ENCODE peak calls at places on chromosomes 3 and 15, in six cellular contexts. One of them, this sample, is unnamed.

GRCh38 chr15:42332331-42332730 is 27.0 kb upstream of the CAPN3 start:
- DNase-seq in H54: no peak
- DNase-seq in activated naive CD4-positive, alpha-beta T cell treated with Interleukin-2 at 50 U/mL for 16 hours: no peak
- DNase-seq in AG09319: no peak
- DNase-seq in cardiac muscle cell: no peak
- DNase-seq in CD4-positive, alpha-beta T cell: no peak
- DNase-seq in this sample: no peak

GRCh38 chr15:27179789-27180188 is 208.8 kb downstream of the GABRG3 start:
- DNase-seq in AG09319: no peak
- DNase-seq in CD4-positive, alpha-beta T cell: no peak
- DNase-seq in H54: no peak
- DNase-seq in cardiac muscle cell: no peak
- DNase-seq in activated naive CD4-positive, alpha-beta T cell treated with Interleukin-2 at 50 U/mL for 16 hours: no peak
- DNase-seq in this sample: no peak

GRCh38 chr3:141499304-141499703 is 12.5 kb downstream of the RASA2 start:
- DNase-seq in H54: no peak
- DNase-seq in CD4-positive, alpha-beta T cell: no peak
- DNase-seq in cardiac muscle cell: no peak
- DNase-seq in activated naive CD4-positive, alpha-beta T cell treated with Interleukin-2 at 50 U/mL for 16 hours: peak; percentile 10
- DNase-seq in AG09319: no peak
- DNase-seq in this sample: no peak

GRCh38 chr3:56860948-56861347 is 59.2 kb upstream of the ARHGEF3 start:
- DNase-seq in H54: no peak
- DNase-seq in CD4-positive, alpha-beta T cell: no peak
- DNase-seq in AG09319: no peak
- DNase-seq in activated naive CD4-positive, alpha-beta T cell treated with Interleukin-2 at 50 U/mL for 16 hours: no peak
- DNase-seq in cardiac muscle cell: peak; percentile 9
- DNase-seq in this sample: no peak

GRCh38 chr15:33126559-33127290 is 67.8 kb downstream of the FMN1 start:
- DNase-seq in AG09319: peak; percentile 94
- DNase-seq in H54: peak; percentile 64
- DNase-seq in activated naive CD4-positive, alpha-beta T cell treated with Interleukin-2 at 50 U/mL for 16 hours: peak; percentile 50
- DNase-seq in CD4-positive, alpha-beta T cell: peak; percentile 74
- DNase-seq in cardiac muscle cell: peak; percentile 69
- DNase-seq in this sample: peak; percentile 40

GRCh38 chr3:152241142-152242067 is 27.3 kb upstream of the MBNL1 start:
- DNase-seq in H54: no peak
- DNase-seq in cardiac muscle cell: no peak
- DNase-seq in activated naive CD4-positive, alpha-beta T cell treated with Interleukin-2 at 50 U/mL for 16 hours: no peak
- DNase-seq in AG09319: no peak
- DNase-seq in CD4-positive, alpha-beta T cell: no peak
- DNase-seq in this sample: no peak

GRCh38 chr15:44729394-44729913 is 6.9 kb upstream of the TRIM69 start:
- DNase-seq in CD4-positive, alpha-beta T cell: no peak
- DNase-seq in cardiac muscle cell: no peak
- DNase-seq in AG09319: no peak
- DNase-seq in activated naive CD4-positive, alpha-beta T cell treated with Interleukin-2 at 50 U/mL for 16 hours: peak; percentile 54
- DNase-seq in H54: no peak
- DNase-seq in this sample: no peak

GRCh38 chr15:85407421-85408269 is 27.2 kb downstream of the AKAP13 start:
- DNase-seq in cardiac muscle cell: no peak
- DNase-seq in CD4-positive, alpha-beta T cell: no peak
- DNase-seq in activated naive CD4-positive, alpha-beta T cell treated with Interleukin-2 at 50 U/mL for 16 hours: peak; percentile 41
- DNase-seq in H54: peak; percentile 28
- DNase-seq in AG09319: peak; percentile 25
- DNase-seq in this sample: no peak

GRCh38 chr3:56629451-56629850 is 53.6 kb downstream of the TASOR start:
- DNase-seq in H54: no peak
- DNase-seq in activated naive CD4-positive, alpha-beta T cell treated with Interleukin-2 at 50 U/mL for 16 hours: no peak
- DNase-seq in CD4-positive, alpha-beta T cell: no peak
- DNase-seq in cardiac muscle cell: no peak
- DNase-seq in AG09319: no peak
- DNase-seq in this sample: no peak

GRCh38 chr3:197552198-197552597 is 3.6 kb downstream of the BDH1 start:
- DNase-seq in cardiac muscle cell: no peak
- DNase-seq in H54: no peak
- DNase-seq in activated naive CD4-positive, alpha-beta T cell treated with Interleukin-2 at 50 U/mL for 16 hours: no peak
- DNase-seq in AG09319: no peak
- DNase-seq in CD4-positive, alpha-beta T cell: no peak
- DNase-seq in this sample: no peak

GRCh38 chr15:63860161-63860954 is 26.6 kb upstream of the HERC1 start:
- DNase-seq in activated naive CD4-positive, alpha-beta T cell treated with Interleukin-2 at 50 U/mL for 16 hours: peak; percentile 47
- DNase-seq in CD4-positive, alpha-beta T cell: peak; percentile 66
- DNase-seq in cardiac muscle cell: no peak
- DNase-seq in H54: no peak
- DNase-seq in AG09319: no peak
- DNase-seq in this sample: peak; percentile 24

GRCh38 chr3:186311431-186311830 is 50.6 kb downstream of the DGKG start:
- DNase-seq in CD4-positive, alpha-beta T cell: no peak
- DNase-seq in cardiac muscle cell: no peak
- DNase-seq in AG09319: no peak
- DNase-seq in activated naive CD4-positive, alpha-beta T cell treated with Interleukin-2 at 50 U/mL for 16 hours: no peak
- DNase-seq in H54: no peak
- DNase-seq in this sample: no peak

GRCh38 chr3:14791343-14791945 is 27.3 kb upstream of the FGD5 start:
- DNase-seq in cardiac muscle cell: peak; percentile 80
- DNase-seq in CD4-positive, alpha-beta T cell: peak; percentile 43
- DNase-seq in H54: peak; percentile 69
- DNase-seq in AG09319: no peak
- DNase-seq in activated naive CD4-positive, alpha-beta T cell treated with Interleukin-2 at 50 U/mL for 16 hours: peak; percentile 33
- DNase-seq in this sample: no peak

GRCh38 chr15:40233727-40234577 is 4.9 kb upstream of the PAK6 start:
- DNase-seq in AG09319: no peak
- DNase-seq in H54: no peak
- DNase-seq in cardiac muscle cell: no peak
- DNase-seq in activated naive CD4-positive, alpha-beta T cell treated with Interleukin-2 at 50 U/mL for 16 hours: no peak
- DNase-seq in CD4-positive, alpha-beta T cell: no peak
- DNase-seq in this sample: no peak

GRCh38 chr3:29887450-29887849 is 606.6 kb downstream of the RBMS3 start:
- DNase-seq in CD4-positive, alpha-beta T cell: no peak
- DNase-seq in H54: no peak
- DNase-seq in cardiac muscle cell: no peak
- DNase-seq in activated naive CD4-positive, alpha-beta T cell treated with Interleukin-2 at 50 U/mL for 16 hours: no peak
- DNase-seq in AG09319: no peak
- DNase-seq in this sample: no peak

GRCh38 chr3:97984061-97984460 is 11.8 kb upstream of the RIOX2 start:
- DNase-seq in cardiac muscle cell: no peak
- DNase-seq in activated naive CD4-positive, alpha-beta T cell treated with Interleukin-2 at 50 U/mL for 16 hours: no peak
- DNase-seq in CD4-positive, alpha-beta T cell: no peak
- DNase-seq in AG09319: no peak
- DNase-seq in H54: no peak
- DNase-seq in this sample: no peak

GRCh38 chr15:74265046-74265639 is 29.0 kb downstream of the CCDC33 start:
- DNase-seq in activated naive CD4-positive, alpha-beta T cell treated with Interleukin-2 at 50 U/mL for 16 hours: no peak
- DNase-seq in cardiac muscle cell: peak; percentile 93
- DNase-seq in CD4-positive, alpha-beta T cell: no peak
- DNase-seq in H54: no peak
- DNase-seq in AG09319: no peak
- DNase-seq in this sample: no peak

GRCh38 chr3:127407026-127407939 is 119.4 kb upstream of the PRR20G start:
- DNase-seq in AG09319: no peak
- DNase-seq in H54: no peak
- DNase-seq in CD4-positive, alpha-beta T cell: no peak
- DNase-seq in activated naive CD4-positive, alpha-beta T cell treated with Interleukin-2 at 50 U/mL for 16 hours: no peak
- DNase-seq in cardiac muscle cell: no peak
- DNase-seq in this sample: no peak

GRCh38 chr3:45966969-45967640 is 23.8 kb downstream of the CXCR6 start:
- DNase-seq in activated naive CD4-positive, alpha-beta T cell treated with Interleukin-2 at 50 U/mL for 16 hours: no peak
- DNase-seq in cardiac muscle cell: no peak
- DNase-seq in H54: no peak
- DNase-seq in AG09319: no peak
- DNase-seq in CD4-positive, alpha-beta T cell: no peak
- DNase-seq in this sample: no peak

GRCh38 chr15:70525551-70525950 is 237.8 kb downstream of the UACA start:
- DNase-seq in CD4-positive, alpha-beta T cell: no peak
- DNase-seq in cardiac muscle cell: no peak
- DNase-seq in activated naive CD4-positive, alpha-beta T cell treated with Interleukin-2 at 50 U/mL for 16 hours: no peak
- DNase-seq in AG09319: no peak
- DNase-seq in H54: no peak
- DNase-seq in this sample: no peak

GRCh38 chr3:64651286-64651685 is 36.5 kb downstream of the ADAMTS9 start:
- DNase-seq in CD4-positive, alpha-beta T cell: no peak
- DNase-seq in activated naive CD4-positive, alpha-beta T cell treated with Interleukin-2 at 50 U/mL for 16 hours: no peak
- DNase-seq in cardiac muscle cell: no peak
- DNase-seq in AG09319: no peak
- DNase-seq in H54: no peak
- DNase-seq in this sample: no peak

GRCh38 chr3:148379763-148380162 is 317.9 kb upstream of the AGTR1 start:
- DNase-seq in H54: no peak
- DNase-seq in CD4-positive, alpha-beta T cell: no peak
- DNase-seq in AG09319: peak; percentile 18
- DNase-seq in activated naive CD4-positive, alpha-beta T cell treated with Interleukin-2 at 50 U/mL for 16 hours: no peak
- DNase-seq in cardiac muscle cell: peak; percentile 67
- DNase-seq in this sample: no peak

GRCh38 chr3:147620906-147621305 is 211.7 kb downstream of the ZIC1 start:
- DNase-seq in CD4-positive, alpha-beta T cell: no peak
- DNase-seq in H54: no peak
- DNase-seq in cardiac muscle cell: no peak
- DNase-seq in AG09319: no peak
- DNase-seq in activated naive CD4-positive, alpha-beta T cell treated with Interleukin-2 at 50 U/mL for 16 hours: no peak
- DNase-seq in this sample: no peak

GRCh38 chr3:42159706-42160472 is 68.7 kb downstream of the TRAK1 start:
- DNase-seq in H54: no peak
- DNase-seq in AG09319: no peak
- DNase-seq in cardiac muscle cell: peak; percentile 89
- DNase-seq in CD4-positive, alpha-beta T cell: peak; percentile 22
- DNase-seq in activated naive CD4-positive, alpha-beta T cell treated with Interleukin-2 at 50 U/mL for 16 hours: peak; percentile 17
- DNase-seq in this sample: peak; percentile 2

GRCh38 chr15:82655606-82656005 is 8.4 kb upstream of the CPEB1 start:
- DNase-seq in H54: no peak
- DNase-seq in cardiac muscle cell: no peak
- DNase-seq in CD4-positive, alpha-beta T cell: no peak
- DNase-seq in AG09319: no peak
- DNase-seq in activated naive CD4-positive, alpha-beta T cell treated with Interleukin-2 at 50 U/mL for 16 hours: no peak
- DNase-seq in this sample: no peak

GRCh38 chr3:50610181-50610971 is 1.2 kb downstream of the CISH start:
- DNase-seq in CD4-positive, alpha-beta T cell: no peak
- DNase-seq in AG09319: no peak
- DNase-seq in H54: no peak
- DNase-seq in activated naive CD4-positive, alpha-beta T cell treated with Interleukin-2 at 50 U/mL for 16 hours: peak; percentile 60
- DNase-seq in cardiac muscle cell: no peak
- DNase-seq in this sample: no peak

GRCh38 chr3:20136231-20136630 is 49.8 kb downstream of the SGO1 start:
- DNase-seq in H54: no peak
- DNase-seq in CD4-positive, alpha-beta T cell: no peak
- DNase-seq in cardiac muscle cell: no peak
- DNase-seq in AG09319: no peak
- DNase-seq in activated naive CD4-positive, alpha-beta T cell treated with Interleukin-2 at 50 U/mL for 16 hours: no peak
- DNase-seq in this sample: no peak

GRCh38 chr3:134087046-134087974 is 57.6 kb upstream of the SLCO2A1 start:
- DNase-seq in cardiac muscle cell: no peak
- DNase-seq in AG09319: no peak
- DNase-seq in activated naive CD4-positive, alpha-beta T cell treated with Interleukin-2 at 50 U/mL for 16 hours: no peak
- DNase-seq in H54: no peak
- DNase-seq in CD4-positive, alpha-beta T cell: no peak
- DNase-seq in this sample: no peak

GRCh38 chr3:43733459-43734384 is 43.0 kb downstream of the ABHD5 start:
- DNase-seq in AG09319: no peak
- DNase-seq in H54: no peak
- DNase-seq in CD4-positive, alpha-beta T cell: no peak
- DNase-seq in activated naive CD4-positive, alpha-beta T cell treated with Interleukin-2 at 50 U/mL for 16 hours: no peak
- DNase-seq in cardiac muscle cell: no peak
- DNase-seq in this sample: no peak

GRCh38 chr3:122415762-122416654 is at the start of gene WDR5B:
- DNase-seq in AG09319: peak; percentile 93
- DNase-seq in activated naive CD4-positive, alpha-beta T cell treated with Interleukin-2 at 50 U/mL for 16 hours: peak; percentile 97
- DNase-seq in H54: peak; percentile 77
- DNase-seq in cardiac muscle cell: peak; percentile 97
- DNase-seq in CD4-positive, alpha-beta T cell: peak; percentile 98
- DNase-seq in this sample: peak; percentile 97

GRCh38 chr3:158909870-158910269 is 108.0 kb downstream of the MFSD1 start:
- DNase-seq in CD4-positive, alpha-beta T cell: no peak
- DNase-seq in cardiac muscle cell: no peak
- DNase-seq in activated naive CD4-positive, alpha-beta T cell treated with Interleukin-2 at 50 U/mL for 16 hours: no peak
- DNase-seq in AG09319: no peak
- DNase-seq in H54: peak; percentile 7
- DNase-seq in this sample: no peak

GRCh38 chr3:37290551-37290950 is 116.2 kb upstream of the LRRFIP2 start:
- DNase-seq in AG09319: peak; percentile 10
- DNase-seq in activated naive CD4-positive, alpha-beta T cell treated with Interleukin-2 at 50 U/mL for 16 hours: no peak
- DNase-seq in CD4-positive, alpha-beta T cell: no peak
- DNase-seq in H54: no peak
- DNase-seq in cardiac muscle cell: no peak
- DNase-seq in this sample: no peak

GRCh38 chr3:5016218-5017161 is 37.3 kb downstream of the BHLHE40 start:
- DNase-seq in CD4-positive, alpha-beta T cell: peak; percentile 32
- DNase-seq in cardiac muscle cell: peak; percentile 61
- DNase-seq in H54: peak; percentile 44
- DNase-seq in AG09319: no peak
- DNase-seq in activated naive CD4-positive, alpha-beta T cell treated with Interleukin-2 at 50 U/mL for 16 hours: peak; percentile 49
- DNase-seq in this sample: peak; percentile 42

GRCh38 chr3:48564022-48564421 is 441 bp upstream of the UCN2 start:
- DNase-seq in activated naive CD4-positive, alpha-beta T cell treated with Interleukin-2 at 50 U/mL for 16 hours: peak; percentile 22
- DNase-seq in cardiac muscle cell: no peak
- DNase-seq in H54: peak; percentile 92
- DNase-seq in CD4-positive, alpha-beta T cell: no peak
- DNase-seq in AG09319: peak; percentile 31
- DNase-seq in this sample: peak; percentile 63

This sample was measured in effector memory CD8-positive, alpha-beta T cell.